ENCODE peak calls at places on chromosomes 13 and 19, in eight cellular contexts. C is thoracic aorta; V is neural progenitor cell; U is heart left ventricle; S is PC-9; F is Caco-2; I is aorta; E is effector memory CD4-positive, alpha-beta T cell. M is an unnamed sample. For H3K36me3 and H3K4me1, the result is how much of the 10 kb centered on the place peaks cover.

GRCh38 chr13:100549316-100549715 is 39.3 kb downstream of the GGACT start:
- DNase-seq in C (no peak), V (no peak), U (no peak), S (no peak), F (no peak), I (no peak), E (no peak), M (peak)

GRCh38 chr19:19817357-19817756 is 4.2 kb downstream of the ZNF506 start:
- DNase-seq in C (no peak), V (no peak), U (no peak), S (no peak), F (no peak), I (no peak), E (peak), M (no peak)

GRCh38 chr19:34731019-34731829 is 2.8 kb upstream of the ZNF181 start:
- DNase-seq in C (no peak), V (no peak), U (peak), S (no peak), F (no peak), I (no peak), E (no peak), M (no peak)

GRCh38 chr19:47247308-47247990 is 8.9 kb upstream of the CCDC9 start:
- DNase-seq in C (no peak), V (peak), U (peak), S (peak), F (no peak), I (peak), E (no peak), M (peak)

GRCh38 chr13:36887758-36888521 is 32.1 kb downstream of the SMAD9 start:
- DNase-seq in C (no peak), V (peak), U (no peak), S (no peak), F (no peak), I (no peak), E (no peak), M (no peak)

GRCh38 chr13:29730253-29730652 is 120.2 kb downstream of the UBL3 start:
- DNase-seq in C (no peak), V (no peak), U (no peak), S (no peak), F (no peak), I (no peak), E (no peak), M (no peak)

GRCh38 chr19:51493776-51494175 is 7.8 kb downstream of the SIGLEC12 start:
- DNase-seq in C (no peak), V (no peak), U (no peak), S (no peak), F (no peak), I (no peak), E (no peak), M (no peak)

GRCh38 chr13:76969488-76970365 is 21.4 kb downstream of the ACOD1 start:
- DNase-seq in C (no peak), V (peak), U (no peak), S (no peak), F (no peak), I (no peak), E (no peak), M (no peak)

GRCh38 chr19:29478578-29479565 is 46.9 kb upstream of the VSTM2B start:
- DNase-seq in C (no peak), V (peak), U (no peak), S (peak), F (no peak), I (peak), E (no peak), M (no peak)

GRCh38 chr13:36088463-36088862 is 42.7 kb downstream of the DCLK1 start:
- DNase-seq in C (no peak), V (no peak), U (no peak), S (no peak), F (no peak), I (no peak), E (no peak), M (no peak)

GRCh38 chr13:40995997-40996396 is 23.1 kb downstream of the ELF1 start:
- DNase-seq in C (no peak), V (no peak), U (no peak), S (no peak), F (no peak), I (no peak), E (no peak), M (no peak)

DNA sequence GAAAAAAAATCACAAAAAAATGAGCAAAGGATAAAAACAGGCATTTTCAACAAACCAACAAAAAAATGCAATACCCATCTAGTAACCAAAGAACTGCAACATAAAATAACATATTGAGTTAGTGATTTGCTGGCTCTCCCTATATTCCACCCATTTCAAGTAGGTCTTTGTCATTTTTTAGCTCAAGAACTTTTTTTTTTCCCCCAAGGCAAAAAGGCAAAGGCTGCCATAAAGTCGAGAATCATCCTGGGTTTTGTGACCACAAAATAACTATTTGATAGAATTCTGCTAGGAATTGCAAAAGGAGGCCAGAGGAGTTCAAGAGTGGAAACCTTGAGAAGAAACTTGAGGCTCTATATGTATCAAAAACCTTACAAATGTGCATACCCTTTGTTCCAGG is 5.5 kb downstream of the SAFB2 start:
- DNase-seq in C (no peak), V (no peak), U (no peak), S (no peak), F (no peak), I (no peak), E (no peak), M (no peak)
- H3K36me3 ChIP-seq in C (under half), V (under half), U (half or more), S (under half), F (under half), I (under half), E (half or more), M (half or more)

GRCh38 chr19:42465827-42466280 is 23.1 kb upstream of the CXCL17 start:
- DNase-seq in C (no peak), V (no peak), U (no peak), S (no peak), F (no peak), I (no peak), E (no peak), M (peak)
- H3K4me1 ChIP-seq in C (under half), V (under half), U (under half), S (under half), F (under half), I (under half), E (under half), M (under half)

GRCh38 chr19:15373644-15374043 is 5.9 kb downstream of the AKAP8 start:
- DNase-seq in C (no peak), V (no peak), U (no peak), S (no peak), F (no peak), I (no peak), E (no peak), M (no peak)

GRCh38 chr19:15372891-15373301 is 6.7 kb downstream of the AKAP8 start:
- DNase-seq in C (no peak), V (no peak), U (no peak), S (no peak), F (no peak), I (no peak), E (no peak), M (no peak)

GRCh38 chr19:15371119-15371518 is 8.5 kb downstream of the AKAP8 start:
- DNase-seq in C (no peak), V (no peak), U (no peak), S (no peak), F (no peak), I (no peak), E (no peak), M (no peak)

GRCh38 chr19:15371786-15372380 is 7.7 kb downstream of the AKAP8 start:
- DNase-seq in C (no peak), V (no peak), U (no peak), S (no peak), F (no peak), I (peak), E (no peak), M (no peak)

DNA sequence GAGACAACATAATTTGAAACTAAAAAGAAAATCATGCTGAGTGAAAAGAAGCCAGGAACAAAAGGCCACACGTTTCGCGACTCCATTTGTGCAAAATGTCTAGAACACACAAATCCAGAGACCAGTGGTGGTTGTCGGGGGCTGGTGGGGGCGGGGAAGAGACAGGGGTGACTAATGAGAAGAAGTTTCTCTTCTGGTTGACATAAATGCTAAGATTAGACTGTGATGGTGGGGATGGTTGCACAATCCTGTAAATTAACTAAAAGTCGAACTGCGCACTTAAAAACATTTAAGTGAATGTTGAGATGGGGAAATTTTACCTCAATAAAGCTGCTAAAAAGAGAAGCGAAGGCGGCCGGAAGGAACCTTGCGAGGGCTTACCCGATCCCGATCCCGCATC is 7.1 kb downstream of the AKAP8 start:
- DNase-seq in C (no peak), V (no peak), U (no peak), S (no peak), F (no peak), I (no peak), E (no peak), M (no peak)
- H3K36me3 ChIP-seq in C (half or more), V (under half), U (half or more), S (under half), F (under half), I (under half), E (half or more), M (under half)

GRCh38 chr13:42615691-42616090 is 41.7 kb downstream of the TNFSF11 start:
- DNase-seq in C (no peak), V (no peak), U (no peak), S (no peak), F (no peak), I (no peak), E (no peak), M (no peak)
- H3K4me1 ChIP-seq in C (under half), V (under half), U (under half), S (under half), F (under half), I (under half), E (under half), M (under half)

GRCh38 chr13:23709521-23709920 is 139.3 kb downstream of the TNFRSF19 start:
- DNase-seq in C (no peak), V (no peak), U (no peak), S (no peak), F (no peak), I (no peak), E (no peak), M (no peak)
- H3K36me3 ChIP-seq in C (under half), V (under half), U (under half), S (under half), F (under half), I (under half), E (under half), M (under half)

GRCh38 chr19:23312515-23312914 is 62.3 kb upstream of the ZNF724 start:
- DNase-seq in C (no peak), V (no peak), U (no peak), S (no peak), F (no peak), I (no peak), E (no peak), M (no peak)
- H3K4me1 ChIP-seq in C (under half), V (under half), U (under half), S (under half), F (under half), I (under half), E (under half), M (under half)

M was measured in Peyer's patch.